ENCODE peak calls at places on chromosome 9, in four cellular contexts. Z is NCI-H1694 treated with DMSO at 0.1 percent for 48 hours; U is EH; X is activated CD4-positive, alpha-beta T cell treated with anti-CD3 and anti-CD28 coated beads, Interleukin-2, amount 50 U/mL, for 1 hour. N is an unnamed sample.

GRCh38 chr9:130943780-130944179 is 4.7 kb upstream of the FIBCD1 start:
- DNase-seq in Z (no peak), X (no peak), U (no peak), N (no peak)

GRCh38 chr9:79149585-79149984 is 422.2 kb upstream of the TLE4 start:
- DNase-seq in X (no peak), Z (no peak), U (no peak), N (no peak)

GRCh38 chr9:33934188-33934878 is 114.4 kb downstream of the UBAP2 start:
- DNase-seq in U (no peak), X (no peak), Z (no peak), N (no peak)

GRCh38 chr9:2019723-2020122 is 4.6 kb downstream of the SMARCA2 start:
- DNase-seq in X (no peak), U (no peak), Z (no peak), N (no peak)

GRCh38 chr9:97889941-97890557 is 32.3 kb downstream of the TRMO start:
- DNase-seq in U (peak), X (peak), Z (no peak), N (peak)

GRCh38 chr9:6703898-6704639 is 53.7 kb upstream of the KDM4C start:
- DNase-seq in X (peak), Z (peak), U (peak), N (peak)

GRCh38 chr9:6901179-6901578 is 143.4 kb downstream of the KDM4C start:
- DNase-seq in Z (no peak), X (no peak), U (no peak), N (no peak)

GRCh38 chr9:78146241-78146640 is 89.6 kb upstream of the CEP78 start:
- DNase-seq in U (peak), X (no peak), Z (no peak), N (no peak)

GRCh38 chr9:109074236-109074889 is 45.4 kb downstream of the TMEM245 start:
- DNase-seq in X (no peak), U (no peak), Z (no peak), N (no peak)

N was measured in naive thymus-derived CD8-positive, alpha-beta T cell.